ENCODE peak calls at places on chromosome 20, in five cellular contexts. U, R, W, L and Z are unnamed samples.

GRCh38 chr20:57573893-57574292 is 13.0 kb downstream of the PCK1 start:
- DNase-seq in L (no peak), R (no peak), W (no peak), U (no peak), Z (no peak)

GRCh38 chr20:2118783-2119182 is 17.2 kb downstream of the STK35 start:
- DNase-seq in U (no peak), W (no peak), L (no peak), R (no peak), Z (no peak)

GRCh38 chr20:49672109-49672681 is 41.5 kb downstream of the B4GALT5 start:
- DNase-seq in W (no peak), L (no peak), U (no peak), R (no peak), Z (no peak)

GRCh38 chr20:49259284-49259683 is 18.6 kb downstream of the ZNFX1 start:
- DNase-seq in L (no peak), U (no peak), R (no peak), W (no peak), Z (no peak)

GRCh38 chr20:47502801-47503239 is 1.1 kb downstream of the NCOA3 start:
- DNase-seq in W (peak; percentile 33), R (no peak), L (peak; percentile 54), U (peak; percentile 52), Z (no peak)

GRCh38 chr20:63706027-63706695 is 1.6 kb downstream of the ARFRP1 start:
- DNase-seq in L (no peak), U (no peak), R (no peak), W (no peak), Z (no peak)

GRCh38 chr20:11302436-11302835 is 615.3 kb upstream of the BTBD3 start:
- DNase-seq in U (no peak), L (peak; percentile 17), R (no peak), W (peak; percentile 69), Z (peak; percentile 52)

GRCh38 chr20:63628246-63628975 is 1.5 kb upstream of the GMEB2 start:
- DNase-seq in R (peak; percentile 71), U (peak; percentile 88), L (peak; percentile 81), W (peak; percentile 38), Z (peak; percentile 70)

GRCh38 chr20:5570442-5570841 is 179.8 kb upstream of the SHLD1 start:
- DNase-seq in U (no peak), R (no peak), L (no peak), W (no peak), Z (no peak)

GRCh38 chr20:31550099-31550498 is 35.9 kb downstream of the HM13 start:
- DNase-seq in L (no peak), W (no peak), U (no peak), R (no peak), Z (no peak)

GRCh38 chr20:31547017-31547675 is 32.9 kb downstream of the HM13 start:
- DNase-seq in U (peak; percentile 88), L (peak; percentile 92), W (peak; percentile 88), R (peak; percentile 78), Z (peak; percentile 86)

GRCh38 chr20:31549513-31549880 is 35.3 kb downstream of the HM13 start:
- DNase-seq in L (no peak), W (no peak), U (no peak), R (no peak), Z (no peak)

GRCh38 chr20:31548823-31549512 is 34.7 kb downstream of the HM13 start:
- DNase-seq in L (no peak), U (no peak), R (no peak), W (no peak), Z (no peak)

DNA sequence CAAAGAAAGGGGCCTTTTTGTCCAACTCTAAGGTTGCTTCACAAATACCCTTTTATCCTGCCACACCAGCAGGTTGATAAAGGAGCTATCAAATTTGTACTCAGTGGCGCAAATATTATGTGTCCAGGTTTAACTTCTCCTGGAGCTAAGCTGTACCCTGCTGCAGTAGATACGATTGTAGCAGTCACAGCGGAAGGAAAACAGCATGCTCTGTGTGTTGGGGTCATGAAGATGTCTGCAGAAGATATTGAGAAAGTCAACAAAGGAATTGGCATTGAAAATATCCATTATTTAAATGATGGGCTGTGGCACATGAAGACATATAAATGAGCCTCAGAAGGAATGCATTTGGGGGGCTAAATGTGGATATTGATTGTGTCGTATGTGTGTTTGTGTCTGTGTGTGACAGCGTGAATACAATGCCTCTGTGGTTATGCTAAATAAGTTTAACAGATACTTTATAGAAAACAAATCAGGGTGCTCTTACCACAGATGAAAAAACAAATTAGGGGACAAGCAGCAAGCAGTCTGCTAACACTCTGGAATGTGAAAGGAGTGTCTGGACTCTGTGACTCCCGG is 33.6 kb downstream of the HM13 start:
- DNase-seq in W (no peak), L (no peak), R (no peak), U (no peak), Z (no peak)
- H3K36me3 ChIP-seq in W (peaks cover 39% of the 10 kb centered on the region), L (peaks cover 28% of the 10 kb centered on the region), R (peaks cover 72% of the 10 kb centered on the region), U (peaks cover 81% of the 10 kb centered on the region), Z (peaks cover 87% of the 10 kb centered on the region)

GRCh38 chr20:51446656-51447055 is 95.9 kb downstream of the NFATC2 start:
- DNase-seq in W (peak; percentile 75), U (peak; percentile 82), L (peak; percentile 78), R (no peak), Z (peak; percentile 91)
- H3K36me3 ChIP-seq in W (peaks cover 2% of the 10 kb centered on the region), U (peaks cover 3% of the 10 kb centered on the region), L (no peaks in the 10 kb centered on the region), R (no peaks in the 10 kb centered on the region), Z (no peaks in the 10 kb centered on the region)

DNA sequence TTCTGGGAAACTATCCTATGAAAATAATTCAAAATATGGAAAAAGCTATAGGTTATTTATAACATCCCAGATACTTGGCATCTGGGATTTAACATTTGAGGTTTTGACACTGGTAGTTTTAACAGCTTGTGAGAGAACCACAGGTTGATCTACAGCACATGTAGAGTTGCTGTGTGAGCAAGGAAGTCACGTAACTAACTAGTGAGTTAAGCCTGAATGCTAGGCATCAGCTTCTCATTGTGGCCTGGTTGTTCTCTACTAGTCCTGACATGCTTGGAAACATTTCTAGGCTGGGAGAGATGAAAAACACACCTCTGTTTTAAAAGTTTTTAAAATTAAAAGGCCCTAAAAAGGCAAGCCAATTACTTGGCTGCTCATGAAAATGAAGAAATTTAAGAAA is 28.2 kb downstream of the ESF1 start:
- DNase-seq in W (no peak), R (no peak), L (no peak), U (no peak), Z (no peak)
- H3K36me3 ChIP-seq in W (peaks cover 10% of the 10 kb centered on the region), R (peaks cover 37% of the 10 kb centered on the region), L (no peaks in the 10 kb centered on the region), U (peaks cover 56% of the 10 kb centered on the region), Z (peaks cover 58% of the 10 kb centered on the region)

GRCh38 chr20:36800410-36800809 is 26.8 kb upstream of the DSN1 start:
- DNase-seq in R (no peak), L (no peak), W (no peak), U (no peak), Z (no peak)
- H3K36me3 ChIP-seq in R (peaks cover 85% of the 10 kb centered on the region), L (peaks cover 35% of the 10 kb centered on the region), W (peaks cover 60% of the 10 kb centered on the region), U (peaks cover 84% of the 10 kb centered on the region), Z (peaks cover 97% of the 10 kb centered on the region)

GRCh38 chr20:37841991-37842390 is 60.9 kb upstream of the VSTM2L start:
- DNase-seq in W (no peak), L (no peak), U (no peak), R (no peak), Z (no peak)

GRCh38 chr20:37838769-37839431 is 64.0 kb upstream of the VSTM2L start:
- DNase-seq in U (no peak), L (no peak), W (no peak), R (no peak), Z (no peak)

GRCh38 chr20:37837934-37838333 is 65.0 kb upstream of the VSTM2L start:
- DNase-seq in R (peak; percentile 46), W (no peak), L (no peak), U (no peak), Z (no peak)

GRCh38 chr20:37839432-37839827 is 63.5 kb upstream of the VSTM2L start:
- DNase-seq in R (no peak), U (no peak), W (no peak), L (no peak), Z (no peak)

DNA sequence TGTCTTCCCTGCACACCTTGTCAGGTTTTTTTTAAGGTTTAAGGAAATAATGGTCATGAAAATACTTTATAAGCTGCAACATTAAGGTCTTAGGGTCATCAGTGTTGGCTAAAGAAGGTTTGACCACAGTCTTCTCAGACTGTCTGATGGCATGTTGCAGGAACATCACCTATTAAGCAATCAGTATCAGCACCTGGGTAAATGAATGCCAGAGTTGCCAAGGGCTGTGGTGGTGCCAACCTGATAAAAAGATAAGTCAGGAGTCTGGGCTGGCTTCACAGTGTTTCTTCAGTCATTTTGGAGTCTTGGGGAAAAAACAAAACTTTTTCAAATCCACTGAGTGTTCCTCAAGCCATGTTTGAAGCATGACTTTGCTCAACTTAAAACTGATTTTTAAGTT is 61.5 kb upstream of the VSTM2L start:
- DNase-seq in U (no peak), R (no peak), L (no peak), W (no peak), Z (no peak)
- H3K36me3 ChIP-seq in U (peaks cover 44% of the 10 kb centered on the region), R (peaks cover 21% of the 10 kb centered on the region), L (peaks cover 2% of the 10 kb centered on the region), W (peaks cover 2% of the 10 kb centered on the region), Z (peaks cover 15% of the 10 kb centered on the region)

DNA sequence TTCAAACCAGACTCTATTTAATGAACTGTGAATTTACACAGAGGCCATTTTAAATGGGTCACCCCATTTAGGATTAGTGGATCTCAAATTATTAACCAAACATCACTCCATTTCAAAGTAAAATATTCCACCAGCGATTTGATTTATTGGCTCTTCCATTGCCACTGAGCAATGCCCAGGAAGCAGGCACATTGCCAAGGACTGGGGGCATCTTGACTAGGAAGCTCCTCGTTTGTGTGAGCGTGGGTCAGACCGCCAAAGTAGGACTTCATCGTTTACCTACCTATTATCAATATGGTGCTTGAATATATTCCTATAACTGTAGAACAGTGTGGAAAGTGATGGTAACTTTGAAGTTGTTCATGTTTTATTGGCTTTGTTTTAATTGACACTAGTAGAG is 15.4 kb upstream of the NPEPL1 start:
- DNase-seq in U (no peak), L (no peak), W (no peak), R (no peak), Z (no peak)
- H3K36me3 ChIP-seq in U (peaks cover 77% of the 10 kb centered on the region), L (peaks cover 2% of the 10 kb centered on the region), W (peaks cover 22% of the 10 kb centered on the region), R (peaks cover 39% of the 10 kb centered on the region), Z (peaks cover 84% of the 10 kb centered on the region)

DNA sequence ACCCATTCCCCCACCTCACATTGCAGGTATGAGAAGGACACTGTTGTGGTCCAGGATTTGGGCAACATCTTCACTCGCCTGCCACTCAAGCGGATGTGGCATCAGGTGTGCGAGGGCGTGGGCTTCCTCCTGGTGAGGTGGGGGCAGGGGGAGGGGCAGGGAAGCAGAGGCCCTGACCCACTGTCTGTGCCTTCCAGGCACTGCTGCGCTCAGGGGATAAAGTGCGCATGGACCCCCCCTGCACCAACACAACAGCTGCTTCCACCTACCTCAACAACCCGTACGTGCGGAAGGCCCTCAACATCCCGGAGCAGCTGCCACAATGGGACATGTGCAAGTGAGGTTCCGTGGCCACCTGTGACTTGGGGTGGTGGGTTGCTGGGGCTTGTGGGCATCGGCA is 3.7 kb downstream of the CTSA start:
- DNase-seq in U (no peak), L (no peak), W (no peak), R (no peak), Z (no peak)
- H3K36me3 ChIP-seq in U (peaks cover 63% of the 10 kb centered on the region), L (peaks cover 29% of the 10 kb centered on the region), W (peaks cover 10% of the 10 kb centered on the region), R (peaks cover 56% of the 10 kb centered on the region), Z (peaks cover 41% of the 10 kb centered on the region)

GRCh38 chr20:53571555-53572286 is 21.9 kb downstream of the ZNF217 start:
- DNase-seq in W (no peak), R (no peak), U (no peak), L (no peak), Z (no peak)
- H3K36me3 ChIP-seq in W (peaks cover 57% of the 10 kb centered on the region), R (peaks cover 39% of the 10 kb centered on the region), U (peaks cover 92% of the 10 kb centered on the region), L (peaks cover 30% of the 10 kb centered on the region), Z (peaks cover 92% of the 10 kb centered on the region)

GRCh38 chr20:32441638-32442037 is 83.5 kb downstream of the ASXL1 start:
- DNase-seq in U (no peak), R (no peak), L (no peak), W (no peak), Z (no peak)
- H3K36me3 ChIP-seq in U (peaks cover 66% of the 10 kb centered on the region), R (peaks cover 65% of the 10 kb centered on the region), L (peaks cover 16% of the 10 kb centered on the region), W (peaks cover 30% of the 10 kb centered on the region), Z (peaks cover 70% of the 10 kb centered on the region)

GRCh38 chr20:35556871-35557270 is 15.0 kb downstream of the ERGIC3 start:
- DNase-seq in U (no peak), L (no peak), R (no peak), W (no peak), Z (no peak)
- H3K36me3 ChIP-seq in U (peaks cover 64% of the 10 kb centered on the region), L (peaks cover 23% of the 10 kb centered on the region), R (peaks cover 25% of the 10 kb centered on the region), W (peaks cover 12% of the 10 kb centered on the region), Z (peaks cover 48% of the 10 kb centered on the region)